ENCODE peak calls at places on chromosomes 2 and 18, in four cellular contexts. T is GM12878, O is HL-60, I is K562. J is an unnamed sample.

GRCh38 chr2:121297217-121297830 is 12.3 kb upstream of the TFCP2L1 start:
- DNase-seq in T (no peak), I (peak; percentile 53), O (no peak), J (no peak)

GRCh38 chr2:233761040-233761769 is 1.1 kb downstream of the UGT1A1 start:
- DNase-seq in T (no peak), O (no peak), I (no peak), J (no peak)

GRCh38 chr2:183998041-183998796 is 600.1 kb upstream of the ZNF804A start:
- DNase-seq in I (no peak), O (no peak), T (peak; percentile 74), J (no peak)

GRCh38 chr2:54591551-54591950 is 131.9 kb upstream of the EML6 start:
- DNase-seq in O (no peak), I (no peak), T (no peak), J (no peak)

GRCh38 chr18:70132999-70133398 is 72.5 kb downstream of the RTTN start:
- DNase-seq in I (no peak), O (no peak), T (no peak), J (no peak)

GRCh38 chr2:38603402-38604265 is 906 bp upstream of the HNRNPLL start:
- DNase-seq in O (peak; percentile 73), T (no peak), I (peak; percentile 67), J (no peak)

GRCh38 chr18:45478889-45479288 is 136.4 kb upstream of the SLC14A2 start:
- DNase-seq in I (no peak), O (no peak), T (no peak), J (no peak)

GRCh38 chr2:73859721-73860586 is 31.2 kb downstream of the STAMBP start:
- DNase-seq in I (peak; percentile 35), O (no peak), T (no peak), J (no peak)

GRCh38 chr2:38239452-38239851 is 137.6 kb downstream of the ATL2 start:
- DNase-seq in I (no peak), T (no peak), O (no peak), J (no peak)

GRCh38 chr2:14632133-14632936 is at the start of gene LRATD1:
- DNase-seq in O (no peak), I (peak; percentile 69), T (no peak), J (no peak)

GRCh38 chr2:233535276-233535675 is 31.3 kb downstream of the USP40 start:
- DNase-seq in T (no peak), O (no peak), I (no peak), J (no peak)

GRCh38 chr2:109125595-109126500 is 3.2 kb upstream of the SH3RF3 start:
- DNase-seq in I (no peak), T (no peak), O (no peak), J (no peak)

GRCh38 chr2:200929334-200930249 is 33.9 kb downstream of the ORC2 start:
- DNase-seq in O (no peak), T (no peak), I (no peak), J (no peak)

GRCh38 chr2:172250801-172251200 is 148.1 kb upstream of the DLX2 start:
- DNase-seq in O (no peak), T (no peak), I (no peak), J (no peak)

GRCh38 chr2:113847144-113847543 is 42.7 kb upstream of the ACTR3 start:
- DNase-seq in O (no peak), T (no peak), I (no peak), J (no peak)

GRCh38 chr2:186542002-186542401 is 47.9 kb upstream of the ITGAV start:
- DNase-seq in O (no peak), T (no peak), I (no peak), J (no peak)

GRCh38 chr2:205650450-205650849 is 31.9 kb upstream of the NRP2 start:
- DNase-seq in O (no peak), T (no peak), I (no peak), J (no peak)

GRCh38 chr2:152566728-152567069 is 150.6 kb downstream of the PRPF40A start:
- DNase-seq in T (peak; percentile 64), O (no peak), I (no peak), J (no peak)
- TF ChIP-seq SPI1 in T (peak; percentile 54), O (no peak), I (no peak), J (peak; percentile 39)

GRCh38 chr2:229780856-229781773 is 66.8 kb upstream of the DNER start:
- DNase-seq in T (no peak), O (peak; percentile 14), I (peak; percentile 41), J (no peak)

GRCh38 chr2:229777716-229778115 is 63.4 kb upstream of the DNER start:
- DNase-seq in O (no peak), T (no peak), I (no peak), J (no peak)

GRCh38 chr2:229784791-229785190 is 70.4 kb upstream of the DNER start:
- DNase-seq in O (no peak), I (no peak), T (no peak), J (no peak)

GRCh38 chr2:229779650-229780049 is 65.3 kb upstream of the DNER start:
- DNase-seq in O (no peak), I (no peak), T (no peak), J (no peak)

GRCh38 chr2:229783108-229783721 is 68.9 kb upstream of the DNER start:
- DNase-seq in T (peak; percentile 34), O (no peak), I (no peak), J (no peak)
- TF ChIP-seq SPI1 in T (no peak), O (no peak), I (no peak), J (no peak)

GRCh38 chr2:20153131-20153851 is 71.6 kb downstream of the SDC1 start:
- DNase-seq in I (no peak), O (no peak), T (no peak), J (no peak)

GRCh38 chr2:20156051-20156730 is 68.7 kb downstream of the SDC1 start:
- DNase-seq in T (no peak), O (no peak), I (no peak), J (no peak)

GRCh38 chr2:20157606-20157970 is 67.3 kb downstream of the SDC1 start:
- DNase-seq in O (no peak), T (no peak), I (no peak), J (no peak)

GRCh38 chr2:20159411-20159810 is 65.5 kb downstream of the SDC1 start:
- DNase-seq in T (no peak), O (no peak), I (no peak), J (no peak)

GRCh38 chr2:20156826-20157605 is 67.9 kb downstream of the SDC1 start:
- DNase-seq in T (peak; percentile 47), I (no peak), O (no peak), J (no peak)
- TF ChIP-seq SPI1 in T (no peak), I (no peak), O (no peak), J (no peak)

GRCh38 chr2:224302952-224303351 is 99.0 kb downstream of the FAM124B start:
- DNase-seq in I (no peak), T (no peak), O (no peak), J (no peak)

GRCh38 chr2:224309216-224309615 is 92.7 kb downstream of the FAM124B start:
- DNase-seq in I (no peak), T (no peak), O (no peak), J (no peak)

GRCh38 chr2:224311226-224311625 is 90.7 kb downstream of the FAM124B start:
- DNase-seq in T (no peak), I (no peak), O (no peak), J (no peak)

GRCh38 chr2:224312741-224313140 is 89.2 kb downstream of the FAM124B start:
- DNase-seq in T (no peak), I (no peak), O (no peak), J (no peak)

GRCh38 chr2:224308267-224308911 is 93.5 kb downstream of the FAM124B start:
- DNase-seq in T (peak; percentile 23), O (no peak), I (no peak), J (no peak)
- TF ChIP-seq SPI1 in T (no peak), O (no peak), I (no peak), J (no peak)

J was measured in GM12891.